ENCODE peak calls at places on chromosomes 2 and 18, in five cellular contexts. V is heart right ventricle; O is CD8-positive, alpha-beta memory T cell; R is colonic mucosa; W is A549. H is an unnamed sample. For H3K4me1 and H3K9me3, the result is how much of the 10 kb centered on the place peaks cover.

GRCh38 chr2:10216677-10217498 is 85.8 kb upstream of the HPCAL1 start:
- DNase-seq in R (no peak), W (no peak), V (no peak), O (no peak), H (no peak)

GRCh38 chr2:175926272-175926671 is 75.8 kb downstream of the LNPK start:
- DNase-seq in W (no peak), R (no peak), V (no peak), O (no peak), H (no peak)

GRCh38 chr2:197615033-197615652 is 60.2 kb downstream of the RFTN2 start:
- DNase-seq in O (no peak), W (no peak), R (peak), V (no peak), H (peak)

GRCh38 chr18:26086959-26087358 is 3.5 kb downstream of the SS18 start:
- DNase-seq in V (no peak), O (no peak), W (no peak), R (no peak), H (no peak)

GRCh38 chr18:55300469-55301195 is 287.4 kb downstream of the TCF4 start:
- DNase-seq in V (no peak), O (no peak), W (no peak), R (no peak), H (no peak)

GRCh38 chr2:85435220-85435958 is 16.9 kb downstream of the SH2D6 start:
- DNase-seq in V (no peak), O (no peak), R (no peak), W (no peak), H (no peak)

GRCh38 chr2:215290980-215291599 is 20.8 kb upstream of the ATIC start:
- DNase-seq in R (no peak), V (no peak), W (no peak), O (no peak), H (no peak)

GRCh38 chr2:235000426-235001236 is 48.8 kb downstream of the SH3BP4 start:
- DNase-seq in O (no peak), R (peak), W (no peak), V (no peak), H (peak)

GRCh38 chr2:144959416-144959815 is 439.5 kb upstream of the ZEB2 start:
- DNase-seq in W (no peak), O (no peak), V (no peak), R (no peak), H (no peak)

GRCh38 chr18:23143059-23143831 is 8.0 kb downstream of the CABLES1 start:
- DNase-seq in O (no peak), R (peak), V (no peak), W (no peak), H (peak)

GRCh38 chr2:237483018-237483731 is 3.9 kb upstream of the MLPH start:
- DNase-seq in O (no peak), W (peak), R (peak), V (no peak), H (peak)

GRCh38 chr2:126221506-126221905 is 434.5 kb upstream of the GYPC start:
- DNase-seq in W (no peak), R (no peak), V (no peak), O (no peak), H (no peak)

GRCh38 chr18:7273301-7273911 is 42.5 kb downstream of the LRRC30 start:
- DNase-seq in W (no peak), V (peak), R (peak), O (no peak), H (peak)

GRCh38 chr2:63159262-63159661 is 108.6 kb downstream of the OTX1 start:
- DNase-seq in O (no peak), V (no peak), W (no peak), R (no peak), H (no peak)

GRCh38 chr2:61763605-61764034 is 90.2 kb downstream of the FAM161A start:
- DNase-seq in V (peak), R (peak), W (peak), O (no peak), H (peak)

GRCh38 chr2:216344206-216344957 is 27.9 kb downstream of the MARCHF4 start:
- DNase-seq in R (no peak), O (no peak), V (no peak), W (no peak), H (no peak)

GRCh38 chr2:24721470-24721869 is 71.7 kb downstream of the PTRHD1 start:
- DNase-seq in R (peak), O (no peak), V (peak), W (no peak), H (peak)

GRCh38 chr2:33529771-33530481 is 53.5 kb downstream of the RASGRP3 start:
- DNase-seq in R (no peak), W (peak), O (no peak), V (no peak), H (no peak)

GRCh38 chr18:6482198-6482977 is 67.7 kb upstream of the L3MBTL4 start:
- DNase-seq in W (peak), O (no peak), R (peak), V (peak), H (peak)

GRCh38 chr2:191166111-191166755 is 15.4 kb upstream of the STAT4 start:
- DNase-seq in O (no peak), V (no peak), W (no peak), R (no peak), H (no peak)

GRCh38 chr2:200863655-200864205 is 728 bp downstream of the CLK1 start:
- DNase-seq in R (peak), W (no peak), O (no peak), V (peak), H (no peak)

GRCh38 chr2:146412625-146413024 is 1432.2 kb upstream of the ACVR2A start:
- DNase-seq in W (no peak), R (no peak), O (no peak), V (no peak), H (no peak)

GRCh38 chr2:237067985-237068576 is 17.6 kb upstream of the COPS8 start:
- DNase-seq in W (no peak), O (no peak), R (no peak), V (no peak), H (no peak)

GRCh38 chr2:215553946-215554345 is 118.1 kb upstream of the FN1 start:
- DNase-seq in R (no peak), O (no peak), W (no peak), V (no peak), H (no peak)

GRCh38 chr18:9340472-9340871 is 5.9 kb downstream of the TWSG1 start:
- DNase-seq in V (no peak), W (no peak), O (no peak), R (no peak), H (no peak)

GRCh38 chr2:33482518-33482917 is 6.1 kb downstream of the RASGRP3 start:
- DNase-seq in R (no peak), V (no peak), O (no peak), W (no peak), H (no peak)

GRCh38 chr2:59312967-59313943 is 1072.1 kb upstream of the FANCL start:
- DNase-seq in V (no peak), O (no peak), W (no peak), R (no peak), H (no peak)

GRCh38 chr18:59048378-59048777 is 91.3 kb upstream of the SEC11C start:
- DNase-seq in O (no peak), R (no peak), V (no peak), W (no peak), H (no peak)

GRCh38 chr2:38239452-38239851 is 137.6 kb downstream of the ATL2 start:
- DNase-seq in W (no peak), V (no peak), O (no peak), R (no peak), H (no peak)

GRCh38 chr2:16525265-16525887 is 140.3 kb downstream of the CYRIA start:
- DNase-seq in R (peak), O (no peak), W (peak), V (no peak), H (peak)

GRCh38 chr2:200667397-200667796 is 81.6 kb downstream of the AOX1 start:
- DNase-seq in R (no peak), V (no peak), O (no peak), W (no peak), H (no peak)

GRCh38 chr2:231985823-231986261 is 24.3 kb downstream of the DIS3L2 start:
- DNase-seq in V (no peak), R (no peak), W (no peak), O (no peak), H (no peak)

GRCh38 chr2:6864938-6865345 is 765 bp downstream of the CMPK2 start:
- DNase-seq in R (no peak), W (no peak), V (no peak), O (no peak), H (peak)

DNA sequence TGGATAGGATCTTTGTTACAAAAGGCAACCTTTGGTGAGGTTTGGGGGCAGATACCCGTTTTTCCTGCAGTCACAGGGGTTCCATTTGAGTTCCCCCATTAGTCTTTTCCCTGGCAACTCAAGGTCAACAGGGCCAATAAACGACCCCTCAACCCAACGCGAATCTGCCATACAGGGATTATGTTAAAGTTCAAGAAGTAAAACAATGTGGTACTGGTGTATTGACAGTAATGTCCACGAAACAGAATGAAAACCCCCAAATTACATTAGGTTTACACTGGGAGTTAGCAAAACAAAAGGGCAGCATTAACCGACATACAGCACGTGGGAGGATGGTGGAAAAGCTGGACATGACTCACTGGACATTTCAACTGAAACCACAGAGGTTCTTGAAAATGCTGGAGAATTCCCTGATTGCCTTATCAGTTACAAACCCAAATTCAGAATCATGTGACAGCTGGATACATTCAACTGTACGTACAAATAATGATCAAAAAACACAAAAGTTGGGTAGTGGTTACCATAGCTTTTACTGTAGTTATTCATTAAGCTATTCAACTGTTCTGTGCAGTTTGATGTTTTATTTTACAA is 4.9 kb upstream of the IMP4 start:
- DNase-seq in R (peak), W (no peak), V (no peak), O (no peak), H (no peak)
- H3K4me3 ChIP-seq in R (peak), W (peak), V (no peak), O (no peak), H (no peak)

GRCh38 chr18:47250415-47251046 is 929 bp downstream of the SKOR2 start:
- DNase-seq in O (no peak), R (no peak), W (no peak), V (no peak), H (no peak)

GRCh38 chr18:47248610-47249343 is 2.7 kb downstream of the SKOR2 start:
- DNase-seq in O (no peak), V (no peak), R (no peak), W (no peak), H (no peak)

GRCh38 chr18:47251289-47252120 is at the start of gene SKOR2:
- DNase-seq in O (no peak), V (no peak), R (no peak), W (no peak), H (no peak)

GRCh38 chr18:47247833-47248609 is 3.4 kb downstream of the SKOR2 start:
- DNase-seq in V (no peak), R (no peak), W (no peak), O (no peak), H (no peak)

DNA sequence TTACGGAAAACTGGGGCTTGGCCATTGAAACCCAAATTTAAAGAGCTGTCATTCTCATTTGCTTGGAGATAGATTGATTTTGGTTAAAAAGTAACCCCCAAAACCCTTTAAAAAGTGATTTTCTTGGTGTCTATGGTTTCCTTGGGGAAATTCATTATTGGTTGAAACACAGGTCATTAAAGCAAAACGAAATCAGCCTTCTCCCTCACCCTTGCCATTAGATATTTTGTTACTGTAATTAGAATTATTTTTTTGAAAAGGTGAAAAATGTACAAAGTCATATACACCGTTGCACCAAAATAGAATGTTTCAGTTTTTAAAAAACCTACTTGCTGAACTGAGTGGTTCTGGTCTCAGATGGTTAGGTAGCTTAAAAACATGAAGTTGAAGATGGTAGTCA is 1.9 kb downstream of the SKOR2 start:
- DNase-seq in O (no peak), W (no peak), R (no peak), V (no peak), H (no peak)
- H3K4me1 ChIP-seq in O (under half), W (under half), R (under half), V (under half), H (under half)

DNA sequence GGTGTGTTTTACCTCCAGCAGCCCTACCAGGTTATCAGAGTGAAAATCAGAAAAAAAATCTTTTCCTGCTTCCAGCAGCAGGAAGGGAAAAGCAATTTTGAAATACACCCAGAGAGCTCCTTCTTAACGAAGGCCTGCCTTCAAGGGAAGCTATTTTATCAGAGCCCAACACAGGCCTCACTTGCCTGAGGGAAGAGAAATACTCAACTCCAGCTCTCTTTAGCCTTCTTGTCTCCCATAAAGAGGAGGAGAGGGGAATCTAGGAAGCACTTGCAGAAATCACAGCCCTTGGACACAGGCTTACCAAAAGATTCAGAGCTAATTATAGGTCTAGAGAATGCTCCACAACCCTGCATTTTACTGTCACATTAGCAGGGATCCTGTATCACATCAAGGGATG is 896.1 kb upstream of the CNTNAP5 start:
- DNase-seq in O (no peak), W (no peak), R (no peak), V (no peak), H (no peak)
- H3K9me3 ChIP-seq in O (under half), W (under half), R (under half), V (under half), H (under half)

DNA sequence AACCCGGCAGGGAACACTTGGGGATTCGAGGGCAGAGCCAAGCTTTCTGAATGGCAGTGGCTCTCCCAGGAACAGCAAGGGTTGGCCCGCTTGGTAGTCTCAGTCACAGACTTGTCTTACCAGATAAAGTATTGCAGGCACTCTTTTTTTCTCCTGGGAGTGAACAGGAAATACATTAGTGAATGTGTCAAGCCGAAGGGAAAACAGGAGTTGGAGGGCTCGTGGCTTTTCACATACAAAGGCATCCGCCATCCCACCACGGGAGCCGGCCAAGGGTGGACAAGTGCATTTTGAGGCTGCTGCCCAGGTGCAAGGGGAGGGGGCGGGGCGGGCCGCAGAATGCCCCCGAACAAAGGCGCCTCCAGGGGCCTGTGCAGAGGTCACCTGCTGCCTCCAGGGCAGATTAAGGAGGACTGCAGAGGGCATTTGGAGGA is 163.3 kb upstream of the SIX3 start:
- DNase-seq in V (no peak), O (no peak), R (no peak), W (no peak), H (peak)
- H3K4me3 ChIP-seq in V (no peak), O (no peak), R (no peak), W (no peak), H (no peak)

GRCh38 chr2:230671117-230671516 is 41.5 kb upstream of the CAB39 start:
- DNase-seq in R (no peak), V (no peak), W (no peak), O (no peak), H (no peak)
- H3K4me1 ChIP-seq in R (under half), V (under half), W (under half), O (under half), H (under half)

DNA sequence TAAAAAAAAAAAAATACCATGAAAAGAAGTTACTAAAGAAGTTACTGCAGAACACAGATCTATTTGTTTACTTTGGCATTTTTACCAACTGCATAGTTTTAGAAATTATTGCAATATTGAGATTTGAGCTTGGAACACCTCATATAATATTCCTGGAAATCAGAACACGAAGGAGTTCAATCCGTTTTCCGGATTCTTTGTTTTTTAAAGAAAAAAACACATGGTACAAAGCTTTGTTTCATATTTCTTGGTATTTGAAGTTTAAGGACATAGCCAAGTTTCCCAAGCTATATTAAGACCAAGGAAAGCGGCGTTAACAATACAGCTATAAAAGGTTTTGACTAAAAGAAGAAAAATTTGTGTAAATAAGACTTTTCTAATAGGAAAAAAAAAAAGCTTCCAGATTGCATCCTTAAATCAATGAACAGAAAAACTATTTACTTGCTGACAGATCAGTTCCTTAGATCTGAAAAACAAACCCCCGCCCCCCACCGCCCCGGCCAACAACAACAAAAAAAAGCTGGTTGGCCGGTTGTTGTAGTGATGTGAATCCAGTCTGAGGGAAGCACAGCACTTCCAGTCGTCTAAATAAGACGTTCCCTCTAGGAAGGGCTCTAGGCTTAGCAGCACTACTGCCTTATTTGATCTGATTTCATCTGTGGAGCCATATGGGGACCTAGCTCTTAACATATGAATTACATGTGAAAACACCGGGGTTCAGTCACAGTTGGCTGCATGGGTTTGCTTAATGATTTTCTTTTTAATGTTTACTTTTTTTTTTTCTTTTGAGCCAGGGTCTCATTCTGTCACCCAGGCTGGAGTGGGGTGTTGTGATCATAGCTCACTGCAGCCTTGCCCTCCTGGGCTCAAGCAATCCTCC is 2.5 kb upstream of the RHOB start:
- DNase-seq in R (no peak), V (peak), W (no peak), O (no peak), H (no peak)
- H3K9me3 ChIP-seq in R (under half), V (under half), W (under half), O (under half), H (under half)

GRCh38 chr2:149595069-149595963 is 7.7 kb upstream of the MMADHC start:
- DNase-seq in O (no peak), V (no peak), W (no peak), R (no peak), H (no peak)
- H3K4me3 ChIP-seq in O (no peak), V (no peak), W (no peak), R (no peak), H (no peak)

H was measured in small intestine.